ENCODE peak calls at places on chromosomes 5 and 9, in eight cellular contexts. Q is anterior cingulate cortex, M is heart left ventricle, C is left ventricle myocardium inferior, Z is mucosa of descending colon, K is tibial artery, J is GM20000, T is NCI-H1092 treated with DMSO at 0.1 percent for 48 hours. F is an unnamed sample.

GRCh38 chr9:133943781-133944745 is 48.1 kb downstream of the VAV2 start:
- DNase-seq in Q (no peak), M (no peak), C (peak; percentile 13), Z (no peak), K (no peak), J (no peak), T (no peak), F (no peak)

GRCh38 chr5:132486318-132487094 is 4.1 kb downstream of the IRF1 start:
- DNase-seq in Q (no peak), M (peak; percentile 13), C (no peak), Z (no peak), K (no peak), J (no peak), T (no peak), F (no peak)

GRCh38 chr5:17373406-17374110 is 124.5 kb upstream of the TAF11L2 start:
- DNase-seq in Q (no peak), M (no peak), C (no peak), Z (no peak), K (no peak), J (no peak), T (no peak), F (no peak)

GRCh38 chr5:32092938-32093812 is 80.9 kb downstream of the GOLPH3 start:
- DNase-seq in Q (peak; percentile 57), M (peak; percentile 66), C (no peak), Z (peak; percentile 82), K (peak; percentile 64), J (peak; percentile 83), T (peak; percentile 45), F (peak; percentile 71)

GRCh38 chr9:134088064-134088725 is 20.4 kb upstream of the BRD3 start:
- DNase-seq in Q (no peak), M (no peak), C (no peak), Z (peak; percentile 11), K (no peak), J (no peak), T (no peak), F (no peak)

GRCh38 chr5:59893436-59894227 is at the start of gene PDE4D:
- DNase-seq in Q (peak; percentile 22), M (peak; percentile 35), C (peak; percentile 43), Z (peak; percentile 45), K (peak; percentile 60), J (peak; percentile 52), T (peak; percentile 11), F (peak; percentile 24)

GRCh38 chr9:132006657-132007370 is 72.9 kb downstream of the MED27 start:
- DNase-seq in Q (no peak), M (no peak), C (no peak), Z (no peak), K (no peak), J (peak; percentile 56), T (peak; percentile 74), F (no peak)

GRCh38 chr9:87337335-87338074 is 160.2 kb upstream of the DAPK1 start:
- DNase-seq in Q (no peak), M (no peak), C (no peak), Z (peak; percentile 7), K (no peak), J (no peak), T (peak; percentile 71), F (peak; percentile 58)

GRCh38 chr5:58107704-58108103 is 352.2 kb downstream of the PLK2 start:
- DNase-seq in Q (no peak), M (no peak), C (no peak), Z (no peak), K (no peak), J (no peak), T (no peak), F (no peak)